ENCODE peak calls at places on chromosomes 3 and 15, in six cellular contexts. One of them, this sample, is unnamed.

GRCh38 chr3:45011756-45012441 is 14.2 kb upstream of the CLEC3B start:
- DNase-seq in cardiac fibroblast: peak
- DNase-seq in HuH-7: no peak
- DNase-seq in MCF 10A: peak
- DNase-seq in activated CD8-positive, alpha-beta memory T cell treated with anti-CD3 and anti-CD28 coated beads, Interleukin-2, amount 50 U/mL, for 4 hours: no peak
- DNase-seq in activated CD4-positive, alpha-beta T cell treated with anti-CD3 and anti-CD28 coated beads, Interleukin-2, amount 10 ng/mL, durations not matched to agents 24 days and 14 days: no peak
- DNase-seq in this sample: no peak

GRCh38 chr15:60557157-60557556 is 78.2 kb upstream of the ICE2 start:
- DNase-seq in cardiac fibroblast: no peak
- DNase-seq in HuH-7: no peak
- DNase-seq in MCF 10A: no peak
- DNase-seq in activated CD8-positive, alpha-beta memory T cell treated with anti-CD3 and anti-CD28 coated beads, Interleukin-2, amount 50 U/mL, for 4 hours: no peak
- DNase-seq in activated CD4-positive, alpha-beta T cell treated with anti-CD3 and anti-CD28 coated beads, Interleukin-2, amount 10 ng/mL, durations not matched to agents 24 days and 14 days: peak
- DNase-seq in this sample: no peak

GRCh38 chr3:159654183-159655134 is 334.2 kb upstream of the IL12A start:
- DNase-seq in cardiac fibroblast: no peak
- DNase-seq in HuH-7: no peak
- DNase-seq in MCF 10A: no peak
- DNase-seq in activated CD8-positive, alpha-beta memory T cell treated with anti-CD3 and anti-CD28 coated beads, Interleukin-2, amount 50 U/mL, for 4 hours: no peak
- DNase-seq in activated CD4-positive, alpha-beta T cell treated with anti-CD3 and anti-CD28 coated beads, Interleukin-2, amount 10 ng/mL, durations not matched to agents 24 days and 14 days: no peak
- DNase-seq in this sample: no peak

GRCh38 chr15:56913670-56914069 is 4.8 kb upstream of the TCF12 start:
- DNase-seq in cardiac fibroblast: peak
- DNase-seq in HuH-7: no peak
- DNase-seq in MCF 10A: no peak
- DNase-seq in activated CD8-positive, alpha-beta memory T cell treated with anti-CD3 and anti-CD28 coated beads, Interleukin-2, amount 50 U/mL, for 4 hours: no peak
- DNase-seq in activated CD4-positive, alpha-beta T cell treated with anti-CD3 and anti-CD28 coated beads, Interleukin-2, amount 10 ng/mL, durations not matched to agents 24 days and 14 days: no peak
- DNase-seq in this sample: no peak

GRCh38 chr3:134867277-134867676 is 72.2 kb downstream of the EPHB1 start:
- DNase-seq in cardiac fibroblast: no peak
- DNase-seq in HuH-7: no peak
- DNase-seq in MCF 10A: no peak
- DNase-seq in activated CD8-positive, alpha-beta memory T cell treated with anti-CD3 and anti-CD28 coated beads, Interleukin-2, amount 50 U/mL, for 4 hours: no peak
- DNase-seq in activated CD4-positive, alpha-beta T cell treated with anti-CD3 and anti-CD28 coated beads, Interleukin-2, amount 10 ng/mL, durations not matched to agents 24 days and 14 days: no peak
- DNase-seq in this sample: no peak

GRCh38 chr3:15367059-15367458 is 34.7 kb upstream of the SH3BP5 start:
- DNase-seq in cardiac fibroblast: peak
- DNase-seq in HuH-7: no peak
- DNase-seq in MCF 10A: peak
- DNase-seq in activated CD8-positive, alpha-beta memory T cell treated with anti-CD3 and anti-CD28 coated beads, Interleukin-2, amount 50 U/mL, for 4 hours: no peak
- DNase-seq in activated CD4-positive, alpha-beta T cell treated with anti-CD3 and anti-CD28 coated beads, Interleukin-2, amount 10 ng/mL, durations not matched to agents 24 days and 14 days: no peak
- DNase-seq in this sample: no peak

GRCh38 chr15:28085489-28086174 is 13.5 kb downstream of the OCA2 start:
- DNase-seq in cardiac fibroblast: no peak
- DNase-seq in HuH-7: no peak
- DNase-seq in MCF 10A: no peak
- DNase-seq in activated CD8-positive, alpha-beta memory T cell treated with anti-CD3 and anti-CD28 coated beads, Interleukin-2, amount 50 U/mL, for 4 hours: no peak
- DNase-seq in activated CD4-positive, alpha-beta T cell treated with anti-CD3 and anti-CD28 coated beads, Interleukin-2, amount 10 ng/mL, durations not matched to agents 24 days and 14 days: no peak
- DNase-seq in this sample: no peak

GRCh38 chr15:98943609-98944111 is 63.9 kb downstream of the PGPEP1L start:
- DNase-seq in cardiac fibroblast: no peak
- DNase-seq in HuH-7: no peak
- DNase-seq in MCF 10A: no peak
- DNase-seq in activated CD8-positive, alpha-beta memory T cell treated with anti-CD3 and anti-CD28 coated beads, Interleukin-2, amount 50 U/mL, for 4 hours: no peak
- DNase-seq in activated CD4-positive, alpha-beta T cell treated with anti-CD3 and anti-CD28 coated beads, Interleukin-2, amount 10 ng/mL, durations not matched to agents 24 days and 14 days: no peak
- DNase-seq in this sample: no peak

GRCh38 chr3:82618594-82618993 is 857.1 kb upstream of the GBE1 start:
- DNase-seq in cardiac fibroblast: no peak
- DNase-seq in HuH-7: no peak
- DNase-seq in MCF 10A: no peak
- DNase-seq in activated CD8-positive, alpha-beta memory T cell treated with anti-CD3 and anti-CD28 coated beads, Interleukin-2, amount 50 U/mL, for 4 hours: no peak
- DNase-seq in activated CD4-positive, alpha-beta T cell treated with anti-CD3 and anti-CD28 coated beads, Interleukin-2, amount 10 ng/mL, durations not matched to agents 24 days and 14 days: no peak
- DNase-seq in this sample: no peak

GRCh38 chr3:100400424-100400781 is 486 bp downstream of the TOMM70 start:
- DNase-seq in cardiac fibroblast: peak
- DNase-seq in HuH-7: peak
- DNase-seq in MCF 10A: peak
- DNase-seq in activated CD8-positive, alpha-beta memory T cell treated with anti-CD3 and anti-CD28 coated beads, Interleukin-2, amount 50 U/mL, for 4 hours: peak
- DNase-seq in activated CD4-positive, alpha-beta T cell treated with anti-CD3 and anti-CD28 coated beads, Interleukin-2, amount 10 ng/mL, durations not matched to agents 24 days and 14 days: peak
- DNase-seq in this sample: peak

GRCh38 chr3:170848294-170848917 is 21.6 kb downstream of the RPL22L1 start:
- DNase-seq in cardiac fibroblast: peak
- DNase-seq in HuH-7: no peak
- DNase-seq in MCF 10A: peak
- DNase-seq in activated CD8-positive, alpha-beta memory T cell treated with anti-CD3 and anti-CD28 coated beads, Interleukin-2, amount 50 U/mL, for 4 hours: no peak
- DNase-seq in activated CD4-positive, alpha-beta T cell treated with anti-CD3 and anti-CD28 coated beads, Interleukin-2, amount 10 ng/mL, durations not matched to agents 24 days and 14 days: no peak
- DNase-seq in this sample: no peak

GRCh38 chr15:57718309-57718708 is 11.8 kb downstream of the POLR2M start:
- DNase-seq in cardiac fibroblast: no peak
- DNase-seq in HuH-7: no peak
- DNase-seq in MCF 10A: no peak
- DNase-seq in activated CD8-positive, alpha-beta memory T cell treated with anti-CD3 and anti-CD28 coated beads, Interleukin-2, amount 50 U/mL, for 4 hours: no peak
- DNase-seq in activated CD4-positive, alpha-beta T cell treated with anti-CD3 and anti-CD28 coated beads, Interleukin-2, amount 10 ng/mL, durations not matched to agents 24 days and 14 days: no peak
- DNase-seq in this sample: no peak

GRCh38 chr3:192005989-192006388 is 545.0 kb downstream of the PYDC2 start:
- DNase-seq in cardiac fibroblast: no peak
- DNase-seq in HuH-7: no peak
- DNase-seq in MCF 10A: no peak
- DNase-seq in activated CD8-positive, alpha-beta memory T cell treated with anti-CD3 and anti-CD28 coated beads, Interleukin-2, amount 50 U/mL, for 4 hours: no peak
- DNase-seq in activated CD4-positive, alpha-beta T cell treated with anti-CD3 and anti-CD28 coated beads, Interleukin-2, amount 10 ng/mL, durations not matched to agents 24 days and 14 days: no peak
- DNase-seq in this sample: no peak

GRCh38 chr3:127535901-127536817 is 54.4 kb downstream of the TPRA1 start:
- DNase-seq in cardiac fibroblast: no peak
- DNase-seq in HuH-7: no peak
- DNase-seq in MCF 10A: no peak
- DNase-seq in activated CD8-positive, alpha-beta memory T cell treated with anti-CD3 and anti-CD28 coated beads, Interleukin-2, amount 50 U/mL, for 4 hours: no peak
- DNase-seq in activated CD4-positive, alpha-beta T cell treated with anti-CD3 and anti-CD28 coated beads, Interleukin-2, amount 10 ng/mL, durations not matched to agents 24 days and 14 days: no peak
- DNase-seq in this sample: no peak

GRCh38 chr3:112167758-112168157 is 34.7 kb upstream of the GCSAM start:
- DNase-seq in cardiac fibroblast: no peak
- DNase-seq in HuH-7: no peak
- DNase-seq in MCF 10A: no peak
- DNase-seq in activated CD8-positive, alpha-beta memory T cell treated with anti-CD3 and anti-CD28 coated beads, Interleukin-2, amount 50 U/mL, for 4 hours: no peak
- DNase-seq in activated CD4-positive, alpha-beta T cell treated with anti-CD3 and anti-CD28 coated beads, Interleukin-2, amount 10 ng/mL, durations not matched to agents 24 days and 14 days: no peak
- DNase-seq in this sample: no peak

GRCh38 chr15:92883643-92884458 is 16.3 kb upstream of the CHD2 start:
- DNase-seq in cardiac fibroblast: peak
- DNase-seq in HuH-7: no peak
- DNase-seq in MCF 10A: peak
- DNase-seq in activated CD8-positive, alpha-beta memory T cell treated with anti-CD3 and anti-CD28 coated beads, Interleukin-2, amount 50 U/mL, for 4 hours: no peak
- DNase-seq in activated CD4-positive, alpha-beta T cell treated with anti-CD3 and anti-CD28 coated beads, Interleukin-2, amount 10 ng/mL, durations not matched to agents 24 days and 14 days: peak
- DNase-seq in this sample: no peak

GRCh38 chr15:52247032-52247431 is 48.6 kb downstream of the MYO5C start:
- DNase-seq in cardiac fibroblast: peak
- DNase-seq in HuH-7: peak
- DNase-seq in MCF 10A: peak
- DNase-seq in activated CD8-positive, alpha-beta memory T cell treated with anti-CD3 and anti-CD28 coated beads, Interleukin-2, amount 50 U/mL, for 4 hours: no peak
- DNase-seq in activated CD4-positive, alpha-beta T cell treated with anti-CD3 and anti-CD28 coated beads, Interleukin-2, amount 10 ng/mL, durations not matched to agents 24 days and 14 days: no peak
- DNase-seq in this sample: no peak